ENCODE peak calls at places on chromosome 3, in six cellular contexts. M is NCI-H2171 treated with DMSO at 0.1 percent for 48 hours, R is uterus, A is epithelial cell of esophagus, B is NCI-H1092, W is NCI-H2081 treated with DMSO at 0.1 percent for 48 hours. U is an unnamed sample.

GRCh38 chr3:135084404-135084803 is 289.3 kb downstream of the EPHB1 start:
- DNase-seq in M (no peak), R (no peak), A (no peak), B (no peak), W (no peak), U (no peak)

GRCh38 chr3:47984089-47984759 is 32.0 kb downstream of the MAP4 start:
- DNase-seq in M (peak; percentile 34), R (no peak), A (peak; percentile 42), B (no peak), W (no peak), U (no peak)

GRCh38 chr3:71087109-71088018 is 496.2 kb downstream of the FOXP1 start:
- DNase-seq in M (no peak), R (no peak), A (peak; percentile 87), B (no peak), W (no peak), U (no peak)

GRCh38 chr3:43951813-43952212 is 261.1 kb downstream of the ABHD5 start:
- DNase-seq in M (no peak), R (no peak), A (no peak), B (no peak), W (no peak), U (no peak)

GRCh38 chr3:16658004-16658932 is 53.0 kb upstream of the DAZL start:
- DNase-seq in M (peak; percentile 58), R (no peak), A (no peak), B (no peak), W (no peak), U (no peak)

GRCh38 chr3:137766069-137766960 is 2.2 kb downstream of the SOX14 start:
- DNase-seq in M (no peak), R (no peak), A (no peak), B (no peak), W (no peak), U (no peak)

GRCh38 chr3:37130984-37131975 is 43.1 kb downstream of the LRRFIP2 start:
- DNase-seq in M (no peak), R (no peak), A (no peak), B (no peak), W (no peak), U (no peak)

GRCh38 chr3:160130950-160131349 is 94.3 kb upstream of the C3orf80 start:
- DNase-seq in M (no peak), R (no peak), A (peak; percentile 13), B (no peak), W (no peak), U (no peak)

GRCh38 chr3:5016218-5017161 is 37.3 kb downstream of the BHLHE40 start:
- DNase-seq in M (no peak), R (no peak), A (peak; percentile 82), B (no peak), W (no peak), U (no peak)

GRCh38 chr3:110026421-110026820 is 689.1 kb upstream of the DPPA4 start:
- DNase-seq in M (no peak), R (no peak), A (no peak), B (no peak), W (no peak), U (no peak)

GRCh38 chr3:100737334-100737733 is 28.0 kb downstream of the TFG start:
- DNase-seq in M (peak; percentile 27), R (no peak), A (peak; percentile 37), B (no peak), W (no peak), U (no peak)

GRCh38 chr3:104436536-104436935 is 930.2 kb upstream of the ALCAM start:
- DNase-seq in M (no peak), R (no peak), A (no peak), B (no peak), W (no peak), U (no peak)

GRCh38 chr3:152071924-152072323 is 196.8 kb upstream of the MBNL1 start:
- DNase-seq in M (peak; percentile 3), R (no peak), A (peak; percentile 73), B (no peak), W (no peak), U (no peak)

GRCh38 chr3:42613462-42613861 is 13.0 kb downstream of the NKTR start:
- DNase-seq in M (no peak), R (no peak), A (peak; percentile 39), B (no peak), W (no peak), U (no peak)

GRCh38 chr3:46852329-46852720 is 10.9 kb downstream of the MYL3 start:
- DNase-seq in M (no peak), R (peak; percentile 4), A (no peak), B (no peak), W (no peak), U (no peak)

GRCh38 chr3:149243540-149243939 is 21.9 kb upstream of the CP start:
- DNase-seq in M (no peak), R (no peak), A (no peak), B (no peak), W (no peak), U (no peak)

GRCh38 chr3:106197532-106198187 is 328.8 kb upstream of the CBLB start:
- DNase-seq in M (no peak), R (no peak), A (no peak), B (no peak), W (no peak), U (no peak)

GRCh38 chr3:64203216-64203615 is 22.1 kb downstream of the PRICKLE2 start:
- DNase-seq in M (no peak), R (no peak), A (peak; percentile 47), B (no peak), W (no peak), U (no peak)